ENCODE peak calls at places on chromosomes 5 and 9, in five cellular contexts. T is OCI-LY7, U is hepatocyte, K is HCT116, Y is SK-N-SH. M is an unnamed sample. For H3K9me3, the result is how much of the 10 kb centered on the place peaks cover.

GRCh38 chr5:9441610-9442009 is 104.3 kb downstream of the SEMA5A start:
- DNase-seq in K (no peak), T (no peak), Y (no peak), U (no peak), M (no peak)

GRCh38 chr9:125269014-125269397 is 7.4 kb downstream of the GAPVD1 start:
- DNase-seq in U (no peak), Y (no peak), K (no peak), T (no peak), M (no peak)

GRCh38 chr5:36840077-36840476 is 36.5 kb upstream of the NIPBL start:
- DNase-seq in Y (no peak), U (no peak), K (no peak), T (no peak), M (no peak)

GRCh38 chr5:138809391-138809790 is 56.2 kb downstream of the CTNNA1 start:
- DNase-seq in T (no peak), K (no peak), U (no peak), Y (no peak), M (no peak)

GRCh38 chr9:110543631-110544051 is 35.9 kb downstream of the SVEP1 start:
- DNase-seq in T (no peak), K (no peak), U (no peak), Y (no peak), M (no peak)

GRCh38 chr5:165882099-165882498 is 2376.7 kb downstream of the MAT2B start:
- DNase-seq in T (no peak), U (no peak), K (no peak), Y (no peak), M (no peak)

GRCh38 chr9:613771-614347 is 227.6 kb upstream of the DMRT1 start:
- DNase-seq in U (peak), Y (peak), T (peak), K (peak), M (no peak)

GRCh38 chr9:38144421-38144820 is 75.4 kb upstream of the SHB start:
- DNase-seq in K (no peak), U (no peak), T (no peak), Y (peak), M (no peak)

GRCh38 chr5:109865636-109866035 is 175.9 kb downstream of the MAN2A1 start:
- DNase-seq in T (no peak), U (peak), Y (no peak), K (no peak), M (no peak)

GRCh38 chr9:124855944-124856773 is 2.9 kb downstream of the WDR38 start:
- DNase-seq in U (no peak), Y (peak), K (peak), T (peak), M (no peak)

GRCh38 chr5:111063709-111064322 is 7.7 kb upstream of the TSLP start:
- DNase-seq in Y (peak), T (peak), U (peak), K (peak), M (no peak)

GRCh38 chr9:130290353-130291181 is 25.0 kb downstream of the HMCN2 start:
- DNase-seq in Y (no peak), U (no peak), T (no peak), K (no peak), M (no peak)

GRCh38 chr9:98707158-98708102 is 1.3 kb downstream of the GABBR2 start:
- DNase-seq in T (no peak), K (peak), U (peak), Y (peak), M (no peak)

GRCh38 chr9:116166713-116167112 is 13.1 kb downstream of the PAPPA start:
- DNase-seq in K (no peak), Y (no peak), U (no peak), T (no peak), M (no peak)

DNA sequence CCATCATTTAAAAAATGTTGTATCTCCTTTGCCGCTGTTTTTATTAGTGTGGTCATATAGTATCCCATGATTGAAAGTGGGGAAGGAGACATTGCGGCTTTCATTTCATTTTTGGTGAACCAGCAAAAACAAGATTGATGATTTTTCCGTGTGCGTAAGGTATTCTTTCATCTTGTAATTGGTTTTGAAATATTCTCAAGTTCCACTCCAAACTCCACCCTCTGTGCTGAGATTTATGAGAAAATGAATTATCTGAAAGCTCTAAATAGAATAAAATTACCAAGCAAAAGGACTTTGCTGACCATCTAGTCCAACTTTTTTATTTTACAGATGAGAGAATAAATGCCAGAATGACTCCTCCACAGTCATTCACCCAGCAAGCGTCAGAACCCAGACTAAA is 103.1 kb upstream of the MPDZ start:
- DNase-seq in K (no peak), Y (no peak), T (no peak), U (no peak), M (no peak)
- H3K9me3 ChIP-seq in K (under half), Y (under half), T (under half), U (under half), M (under half)

GRCh38 chr5:96952118-96952750 is 16.4 kb downstream of the LNPEP start:
- DNase-seq in U (no peak), Y (no peak), T (no peak), K (no peak), M (no peak)

GRCh38 chr5:96957125-96958041 is 21.5 kb downstream of the LNPEP start:
- DNase-seq in Y (no peak), U (no peak), K (no peak), T (peak), M (no peak)

GRCh38 chr5:96958977-96959376 is 23.1 kb downstream of the LNPEP start:
- DNase-seq in Y (no peak), U (no peak), T (peak), K (no peak), M (no peak)

DNA sequence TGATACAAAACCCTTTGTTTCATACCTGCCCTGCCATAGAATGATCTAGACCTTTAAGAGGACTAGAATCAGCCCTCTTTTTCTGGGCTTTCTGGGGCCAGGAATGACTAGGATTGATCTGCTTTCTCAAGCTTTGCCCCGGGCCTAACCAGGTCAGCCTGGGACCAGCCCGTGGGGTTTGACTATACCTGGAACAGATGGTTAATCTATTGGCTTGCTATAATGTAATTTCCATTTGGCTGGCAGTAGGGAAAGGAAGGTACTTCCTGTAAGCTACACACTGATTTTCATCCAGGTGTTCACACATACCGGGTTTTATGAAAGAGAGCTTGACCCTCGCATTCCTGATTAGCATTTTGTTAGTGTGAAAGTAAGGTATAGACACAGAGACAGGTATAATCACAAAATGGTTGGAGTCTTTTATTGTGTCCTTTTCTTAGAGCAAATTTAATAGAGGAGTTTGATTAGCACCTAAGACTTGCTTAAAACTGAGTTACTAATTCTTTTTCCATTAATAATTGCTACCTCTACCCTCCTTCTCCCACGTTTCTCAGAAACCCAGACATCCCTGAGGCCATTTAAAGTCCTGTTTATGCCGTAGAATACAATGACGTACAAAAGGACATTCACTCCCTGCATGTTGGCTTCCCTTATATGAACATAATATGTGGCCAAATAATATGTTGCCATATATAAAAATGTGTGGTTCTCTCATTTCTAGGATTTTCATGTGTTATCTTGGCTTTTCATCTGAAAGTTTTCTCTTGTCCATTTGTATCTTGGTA is 17.3 kb downstream of the LNPEP start:
- DNase-seq in T (no peak), Y (no peak), U (no peak), K (no peak), M (no peak)
- H3K9me3 ChIP-seq in T (under half), Y (under half), U (under half), K (under half), M (under half)

GRCh38 chr5:82058710-82059109 is 86.9 kb downstream of the ATG10 start:
- DNase-seq in T (no peak), K (no peak), Y (no peak), U (no peak), M (no peak)
- H3K9me3 ChIP-seq in T (under half), K (under half), Y (under half), U (under half), M (under half)

GRCh38 chr5:1044117-1044516 is 35.5 kb downstream of the NKD2 start:
- DNase-seq in T (no peak), U (no peak), Y (no peak), K (no peak), M (no peak)
- H3K9me3 ChIP-seq in T (under half), U (under half), Y (under half), K (under half), M (under half)

GRCh38 chr5:56075361-56075760 is 80.6 kb upstream of the IL6ST start:
- DNase-seq in Y (no peak), T (no peak), U (peak), K (no peak), M (no peak)
- H3K9me3 ChIP-seq in Y (under half), T (under half), U (under half), K (under half), M (under half)